ENCODE peak calls at places on chromosomes 4 and X, in nine cellular contexts. C is tibial artery; Y is neuronal stem cell; Q is mesendoderm; G is fibroblast of lung; D is CD4-positive, CD25-positive, alpha-beta regulatory T cell; H is heart left ventricle; N is naive thymus-derived CD4-positive, alpha-beta T cell; K is endodermal cell. T is an unnamed sample. For H3K36me3 and H3K4me1, the result is how much of the 10 kb centered on the place peaks cover.

GRCh38 chrX:153460826-153461225 is 9.6 kb downstream of the HAUS7 start:
- DNase-seq in C (no peak), Y (no peak), Q (peak), G (peak), D (peak), H (peak), N (peak), K (peak), T (no peak)

GRCh38 chr4:114005569-114006442 is 26.4 kb upstream of the ARSJ start:
- DNase-seq in C (no peak), Y (no peak), Q (no peak), G (peak), D (no peak), H (no peak), N (no peak), K (no peak), T (no peak)

GRCh38 chr4:177740563-177740962 is 298.3 kb upstream of the AGA start:
- DNase-seq in C (no peak), Y (no peak), Q (no peak), G (peak), D (peak), H (no peak), N (no peak), K (no peak), T (no peak)

GRCh38 chr4:137896221-137896737 is 345.9 kb downstream of the SLC7A11 start:
- DNase-seq in C (no peak), Y (no peak), Q (no peak), G (peak), D (no peak), H (no peak), N (no peak), K (no peak), T (no peak)

GRCh38 chrX:16524327-16524726 is 125.6 kb upstream of the S100G start:
- DNase-seq in C (no peak), Y (no peak), Q (no peak), G (no peak), D (no peak), H (no peak), N (no peak), K (no peak), T (no peak)

GRCh38 chr4:166318810-166319525 is 445.9 kb downstream of the TLL1 start:
- DNase-seq in C (no peak), Y (no peak), Q (no peak), G (peak), D (no peak), H (no peak), N (no peak), K (no peak), T (no peak)

GRCh38 chrX:134886201-134886600 is 104.6 kb upstream of the SMIM10 start:
- DNase-seq in C (no peak), Y (no peak), Q (peak), G (peak), D (no peak), H (no peak), N (no peak), K (peak), T (no peak)

GRCh38 chr4:156800463-156800862 is 171.1 kb downstream of the PDGFC start:
- DNase-seq in C (no peak), Y (no peak), Q (no peak), G (no peak), D (no peak), H (no peak), N (no peak), K (no peak), T (no peak)

GRCh38 chr4:17188035-17188967 is 289.9 kb upstream of the LDB2 start:
- DNase-seq in C (no peak), Y (no peak), Q (no peak), G (no peak), D (no peak), H (no peak), N (no peak), K (no peak), T (no peak)

GRCh38 chrX:134895785-134896184 is 95.0 kb upstream of the SMIM10 start:
- DNase-seq in C (no peak), Y (no peak), Q (no peak), G (no peak), D (no peak), H (no peak), N (no peak), K (no peak), T (no peak)

GRCh38 chr4:100935090-100935489 is 412.2 kb downstream of the PPP3CA start:
- DNase-seq in C (no peak), Y (no peak), Q (peak), G (peak), D (peak), H (no peak), N (no peak), K (no peak), T (no peak)

GRCh38 chr4:162017863-162018262 is 145.9 kb downstream of the FSTL5 start:
- DNase-seq in C (no peak), Y (no peak), Q (no peak), G (no peak), D (no peak), H (no peak), N (no peak), K (peak), T (no peak)

GRCh38 chr4:114921790-114922581 is 191.4 kb downstream of the NDST4 start:
- DNase-seq in C (no peak), Y (no peak), Q (peak), G (no peak), D (no peak), H (peak), N (no peak), K (peak), T (no peak)

GRCh38 chrX:35842657-35843056 is 44.5 kb downstream of the MAGEB16 start:
- DNase-seq in C (no peak), Y (no peak), Q (no peak), G (no peak), D (no peak), H (no peak), N (no peak), K (no peak), T (no peak)

GRCh38 chr4:8159522-8160232 is 1.1 kb upstream of the ABLIM2 start:
- DNase-seq in C (no peak), Y (no peak), Q (no peak), G (no peak), D (no peak), H (peak), N (no peak), K (peak), T (no peak)

GRCh38 chrX:13471269-13471668 is 98.1 kb upstream of the EGFL6 start:
- DNase-seq in C (no peak), Y (no peak), Q (peak), G (no peak), D (no peak), H (no peak), N (no peak), K (peak), T (no peak)

GRCh38 chr4:3305610-3306371 is 13.0 kb downstream of the RGS12 start:
- DNase-seq in C (peak), Y (no peak), Q (peak), G (peak), D (peak), H (peak), N (no peak), K (peak), T (no peak)

GRCh38 chr4:17561195-17561909 is 15.6 kb upstream of the LAP3 start:
- DNase-seq in C (no peak), Y (no peak), Q (no peak), G (peak), D (no peak), H (no peak), N (no peak), K (peak), T (no peak)

GRCh38 chr4:67750691-67751090 is 3.5 kb downstream of the GNRHR start:
- DNase-seq in C (no peak), Y (no peak), Q (no peak), G (peak), D (no peak), H (no peak), N (no peak), K (no peak), T (no peak)

GRCh38 chr4:69032847-69033638 is 63.2 kb upstream of the UGT2B7 start:
- DNase-seq in C (no peak), Y (no peak), Q (no peak), G (no peak), D (no peak), H (no peak), N (no peak), K (no peak), T (no peak)

GRCh38 chrX:76183289-76184057 is 10.6 kb downstream of the PBDC1 start:
- DNase-seq in C (no peak), Y (no peak), Q (no peak), G (peak), D (no peak), H (no peak), N (no peak), K (no peak), T (no peak)

GRCh38 chr4:26813698-26814097 is 46.9 kb upstream of the STIM2 start:
- DNase-seq in C (no peak), Y (no peak), Q (no peak), G (no peak), D (no peak), H (no peak), N (no peak), K (no peak), T (no peak)

GRCh38 chrX:45505214-45505613 is 304.5 kb upstream of the DIPK2B start:
- DNase-seq in C (no peak), Y (no peak), Q (no peak), G (peak), D (no peak), H (no peak), N (no peak), K (no peak), T (no peak)

GRCh38 chr4:106114284-106114683 is 201.7 kb downstream of the TBCK start:
- DNase-seq in C (no peak), Y (no peak), Q (no peak), G (no peak), D (no peak), H (no peak), N (no peak), K (no peak), T (no peak)

GRCh38 chr4:46894841-46895240 is 14.2 kb downstream of the COX7B2 start:
- DNase-seq in C (peak), Y (no peak), Q (no peak), G (no peak), D (no peak), H (no peak), N (no peak), K (no peak), T (no peak)

GRCh38 chr4:89640620-89641366 is 196.2 kb downstream of the SNCA start:
- DNase-seq in C (no peak), Y (peak), Q (peak), G (peak), D (peak), H (peak), N (no peak), K (peak), T (peak)
- H3K27ac ChIP-seq in C (no peak), Y (peak), Q (no peak), G (no peak), D (no peak), H (no peak), N (no peak), K (no peak), T (no peak)

GRCh38 chr4:87112063-87112462 is 108.4 kb downstream of the KLHL8 start:
- DNase-seq in C (no peak), Y (no peak), Q (no peak), G (no peak), D (no peak), H (no peak), N (no peak), K (no peak), T (no peak)

GRCh38 chr4:87109945-87110344 is 110.5 kb downstream of the KLHL8 start:
- DNase-seq in C (no peak), Y (no peak), Q (no peak), G (no peak), D (no peak), H (no peak), N (no peak), K (no peak), T (no peak)

GRCh38 chr4:87105101-87105852 is 115.1 kb downstream of the KLHL8 start:
- DNase-seq in C (no peak), Y (no peak), Q (no peak), G (no peak), D (no peak), H (no peak), N (no peak), K (no peak), T (no peak)

GRCh38 chr4:87108142-87108546 is 112.3 kb downstream of the KLHL8 start:
- DNase-seq in C (peak), Y (no peak), Q (peak), G (peak), D (no peak), H (peak), N (no peak), K (no peak), T (no peak)

GRCh38 chr4:87109121-87109520 is 111.3 kb downstream of the KLHL8 start:
- DNase-seq in C (no peak), Y (no peak), Q (no peak), G (no peak), D (no peak), H (no peak), N (no peak), K (no peak), T (no peak)
- H3K36me3 ChIP-seq in C (under half), Y (half or more), Q (under half), G (under half), D (under half), H (under half), N (under half), K (half or more), T (under half)

DNA sequence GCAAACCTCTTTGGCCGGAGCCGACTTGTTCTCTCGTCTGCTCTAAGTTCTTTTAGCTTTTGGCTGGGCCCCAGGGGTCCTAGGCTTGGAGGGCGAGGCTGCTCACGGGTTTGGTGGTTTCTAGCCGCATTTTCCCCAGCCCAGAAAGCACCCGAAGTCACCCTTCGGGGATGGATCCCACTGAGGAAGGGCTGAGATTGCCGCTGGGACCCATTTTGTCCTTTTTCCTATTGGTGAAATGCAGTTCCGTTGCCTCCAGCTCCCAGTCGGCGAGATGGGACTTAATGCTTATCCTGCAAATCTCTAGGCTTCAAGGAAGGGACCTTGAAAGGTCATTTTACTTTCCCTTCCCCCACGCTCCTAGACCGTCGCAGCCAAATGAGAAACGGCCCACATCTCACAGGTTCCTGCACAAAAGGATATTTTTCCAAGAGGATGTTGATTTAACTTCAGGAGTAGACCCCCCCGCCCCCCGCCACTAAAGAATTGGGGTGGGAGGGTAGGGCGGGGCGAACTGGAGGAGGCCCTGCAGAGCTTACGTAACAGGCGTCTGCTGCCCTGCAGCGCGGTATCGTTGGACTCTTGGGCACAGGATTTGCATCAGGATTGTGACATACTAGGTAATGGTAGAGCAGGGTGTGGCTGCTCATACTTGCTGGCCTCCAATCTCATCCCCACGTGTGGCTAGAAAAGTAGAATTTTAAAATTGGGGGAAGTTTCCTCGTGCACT is 564 bp downstream of the PGK1 start:
- DNase-seq in C (peak), Y (no peak), Q (peak), G (peak), D (peak), H (no peak), N (peak), K (peak), T (no peak)
- H3K4me1 ChIP-seq in C (under half), Y (under half), Q (under half), G (under half), D (under half), H (under half), N (under half), K (under half), T (under half)

GRCh38 chr4:1349359-1350168 is 2.6 kb downstream of the UVSSA start:
- DNase-seq in C (no peak), Y (no peak), Q (no peak), G (no peak), D (no peak), H (no peak), N (no peak), K (no peak), T (no peak)
- H3K27ac ChIP-seq in C (no peak), Y (no peak), Q (no peak), G (no peak), D (no peak), H (no peak), N (no peak), K (no peak), T (no peak)